ENCODE peak calls at places on chromosomes 13 and 19, in seven cellular contexts. One of them, this sample, is unnamed.

GRCh38 chr19:13588953-13589833 is 82.9 kb upstream of the CACNA1A start:
- DNase-seq in cardiac muscle cell: peak
- DNase-seq in osteoblast: peak
- DNase-seq in bronchial epithelial cell: peak
- DNase-seq in psoas muscle: peak
- DNase-seq in NB4: peak
- DNase-seq in colonic mucosa: peak
- DNase-seq in this sample: no peak

GRCh38 chr13:41352935-41353801 is 42.1 kb downstream of the NAA16 start:
- DNase-seq in cardiac muscle cell: peak
- DNase-seq in osteoblast: no peak
- DNase-seq in bronchial epithelial cell: peak
- DNase-seq in psoas muscle: no peak
- DNase-seq in NB4: peak
- DNase-seq in colonic mucosa: peak
- DNase-seq in this sample: peak

GRCh38 chr19:32830231-32831014 is 39.1 kb downstream of the SLC7A9 start:
- DNase-seq in cardiac muscle cell: peak
- DNase-seq in osteoblast: peak
- DNase-seq in bronchial epithelial cell: no peak
- DNase-seq in psoas muscle: no peak
- DNase-seq in NB4: no peak
- DNase-seq in colonic mucosa: no peak
- DNase-seq in this sample: no peak

GRCh38 chr13:99741979-99742378 is 229.6 kb downstream of the ZIC5 start:
- DNase-seq in cardiac muscle cell: no peak
- DNase-seq in osteoblast: no peak
- DNase-seq in bronchial epithelial cell: no peak
- DNase-seq in psoas muscle: no peak
- DNase-seq in NB4: no peak
- DNase-seq in colonic mucosa: peak
- DNase-seq in this sample: no peak

GRCh38 chr19:41356984-41357739 is 3.4 kb upstream of the TGFB1 start:
- DNase-seq in cardiac muscle cell: no peak
- DNase-seq in osteoblast: peak
- DNase-seq in bronchial epithelial cell: no peak
- DNase-seq in psoas muscle: no peak
- DNase-seq in NB4: no peak
- DNase-seq in colonic mucosa: no peak
- DNase-seq in this sample: no peak

GRCh38 chr19:32662186-32662585 is 12.8 kb downstream of the ANKRD27 start:
- DNase-seq in cardiac muscle cell: peak
- DNase-seq in osteoblast: peak
- DNase-seq in bronchial epithelial cell: peak
- DNase-seq in psoas muscle: no peak
- DNase-seq in NB4: peak
- DNase-seq in colonic mucosa: no peak
- DNase-seq in this sample: no peak

GRCh38 chr19:39341720-39342604 is at the start of gene SAMD4B:
- DNase-seq in cardiac muscle cell: peak
- DNase-seq in osteoblast: peak
- DNase-seq in bronchial epithelial cell: peak
- DNase-seq in psoas muscle: peak
- DNase-seq in NB4: peak
- DNase-seq in colonic mucosa: peak
- DNase-seq in this sample: peak

GRCh38 chr13:34817246-34817645 is 124.8 kb upstream of the NBEA start:
- DNase-seq in cardiac muscle cell: no peak
- DNase-seq in osteoblast: no peak
- DNase-seq in bronchial epithelial cell: no peak
- DNase-seq in psoas muscle: no peak
- DNase-seq in NB4: no peak
- DNase-seq in colonic mucosa: no peak
- DNase-seq in this sample: no peak

GRCh38 chr13:106768991-106769390 is 201.1 kb upstream of the ARGLU1 start:
- DNase-seq in cardiac muscle cell: no peak
- DNase-seq in osteoblast: no peak
- DNase-seq in bronchial epithelial cell: no peak
- DNase-seq in psoas muscle: no peak
- DNase-seq in NB4: no peak
- DNase-seq in colonic mucosa: no peak
- DNase-seq in this sample: no peak

GRCh38 chr19:15452111-15453047 is 2.6 kb upstream of the WIZ start:
- DNase-seq in cardiac muscle cell: peak
- DNase-seq in osteoblast: peak
- DNase-seq in bronchial epithelial cell: peak
- DNase-seq in psoas muscle: peak
- DNase-seq in NB4: peak
- DNase-seq in colonic mucosa: peak
- DNase-seq in this sample: peak

GRCh38 chr13:59458908-59459579 is 704.7 kb downstream of the DIAPH3 start:
- DNase-seq in cardiac muscle cell: peak
- DNase-seq in osteoblast: peak
- DNase-seq in bronchial epithelial cell: peak
- DNase-seq in psoas muscle: no peak
- DNase-seq in NB4: no peak
- DNase-seq in colonic mucosa: no peak
- DNase-seq in this sample: peak

GRCh38 chr13:66864627-66865026 is 365.5 kb downstream of the PCDH9 start:
- DNase-seq in cardiac muscle cell: no peak
- DNase-seq in osteoblast: no peak
- DNase-seq in bronchial epithelial cell: no peak
- DNase-seq in psoas muscle: no peak
- DNase-seq in NB4: no peak
- DNase-seq in colonic mucosa: no peak
- DNase-seq in this sample: no peak

GRCh38 chr19:30428281-30428680 is 56.1 kb downstream of the ZNF536 start:
- DNase-seq in cardiac muscle cell: no peak
- DNase-seq in osteoblast: no peak
- DNase-seq in bronchial epithelial cell: no peak
- DNase-seq in psoas muscle: no peak
- DNase-seq in NB4: no peak
- DNase-seq in colonic mucosa: no peak
- DNase-seq in this sample: no peak

GRCh38 chr13:27022571-27023311 is 148.9 kb downstream of the USP12 start:
- DNase-seq in cardiac muscle cell: peak
- DNase-seq in osteoblast: no peak
- DNase-seq in bronchial epithelial cell: peak
- DNase-seq in psoas muscle: no peak
- DNase-seq in NB4: no peak
- DNase-seq in colonic mucosa: no peak
- DNase-seq in this sample: peak

GRCh38 chr19:8592231-8593009 is 15.2 kb upstream of the MYO1F start:
- DNase-seq in cardiac muscle cell: peak
- DNase-seq in osteoblast: peak
- DNase-seq in bronchial epithelial cell: no peak
- DNase-seq in psoas muscle: peak
- DNase-seq in NB4: peak
- DNase-seq in colonic mucosa: peak
- DNase-seq in this sample: peak

GRCh38 chr13:19181621-19182485 is at the start of gene TUBA3C:
- DNase-seq in cardiac muscle cell: no peak
- DNase-seq in osteoblast: no peak
- DNase-seq in bronchial epithelial cell: no peak
- DNase-seq in psoas muscle: no peak
- DNase-seq in NB4: no peak
- DNase-seq in colonic mucosa: peak
- DNase-seq in this sample: no peak

GRCh38 chr13:73212482-73212881 is 153.7 kb downstream of the KLF5 start:
- DNase-seq in cardiac muscle cell: peak
- DNase-seq in osteoblast: no peak
- DNase-seq in bronchial epithelial cell: no peak
- DNase-seq in psoas muscle: no peak
- DNase-seq in NB4: peak
- DNase-seq in colonic mucosa: no peak
- DNase-seq in this sample: no peak

GRCh38 chr19:18419195-18419698 is at the start of gene SSBP4:
- DNase-seq in cardiac muscle cell: peak
- DNase-seq in osteoblast: peak
- DNase-seq in bronchial epithelial cell: no peak
- DNase-seq in psoas muscle: peak
- DNase-seq in NB4: peak
- DNase-seq in colonic mucosa: peak
- DNase-seq in this sample: no peak

GRCh38 chr13:103203750-103204330 is 137.6 kb upstream of the SLC10A2 start:
- DNase-seq in cardiac muscle cell: no peak
- DNase-seq in osteoblast: no peak
- DNase-seq in bronchial epithelial cell: no peak
- DNase-seq in psoas muscle: no peak
- DNase-seq in NB4: no peak
- DNase-seq in colonic mucosa: no peak
- DNase-seq in this sample: no peak

GRCh38 chr13:75875450-75875849 is 239.3 kb downstream of the LMO7 start:
- DNase-seq in cardiac muscle cell: no peak
- DNase-seq in osteoblast: no peak
- DNase-seq in bronchial epithelial cell: no peak
- DNase-seq in psoas muscle: no peak
- DNase-seq in NB4: no peak
- DNase-seq in colonic mucosa: no peak
- DNase-seq in this sample: no peak

GRCh38 chr19:4059931-4060620 is 6.6 kb downstream of the ZBTB7A start:
- DNase-seq in cardiac muscle cell: peak
- DNase-seq in osteoblast: peak
- DNase-seq in bronchial epithelial cell: peak
- DNase-seq in psoas muscle: peak
- DNase-seq in NB4: peak
- DNase-seq in colonic mucosa: peak
- DNase-seq in this sample: no peak

GRCh38 chr13:31913459-31913858 is 118.1 kb upstream of the FRY start:
- DNase-seq in cardiac muscle cell: no peak
- DNase-seq in osteoblast: no peak
- DNase-seq in bronchial epithelial cell: no peak
- DNase-seq in psoas muscle: no peak
- DNase-seq in NB4: peak
- DNase-seq in colonic mucosa: no peak
- DNase-seq in this sample: peak

DNA sequence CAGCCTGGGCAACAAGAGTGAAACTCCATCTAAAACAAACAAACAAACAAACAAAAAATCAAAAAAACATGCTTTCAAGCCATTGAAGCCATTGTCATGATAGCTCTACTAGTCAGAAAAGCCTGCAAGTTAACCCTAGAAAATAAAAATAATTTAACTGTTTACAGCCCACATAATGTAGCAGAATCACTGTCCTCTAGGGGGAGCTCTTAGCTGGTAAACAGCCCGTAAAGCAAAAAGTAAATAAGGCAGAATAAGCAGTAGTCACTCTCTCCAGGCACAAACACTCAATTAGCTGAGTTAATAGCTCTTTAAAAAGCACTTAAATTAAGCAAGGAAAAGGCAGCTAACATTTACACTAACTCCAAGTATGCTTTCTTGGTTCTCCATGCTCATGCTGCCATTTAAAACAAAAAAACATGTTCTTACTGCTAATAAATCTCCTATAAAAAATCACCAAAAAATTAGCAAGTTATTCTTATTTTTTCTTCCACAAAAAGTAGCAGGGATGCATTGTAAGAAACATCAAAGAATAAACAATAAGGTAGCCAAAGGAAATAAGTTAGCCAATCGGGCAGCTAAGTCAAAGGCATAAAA is 11.3 kb downstream of the LILRB4 start:
- DNase-seq in cardiac muscle cell: peak
- DNase-seq in osteoblast: no peak
- DNase-seq in bronchial epithelial cell: peak
- DNase-seq in psoas muscle: no peak
- DNase-seq in NB4: peak
- DNase-seq in colonic mucosa: no peak
- DNase-seq in this sample: no peak
- TF ChIP-seq CTCF in cardiac muscle cell: peak
- TF ChIP-seq CTCF in osteoblast: peak
- TF ChIP-seq CTCF in bronchial epithelial cell: peak
- TF ChIP-seq CTCF in psoas muscle: no peak
- TF ChIP-seq CTCF in NB4: peak
- TF ChIP-seq CTCF in colonic mucosa: peak
- TF ChIP-seq CTCF in this sample: peak

DNA sequence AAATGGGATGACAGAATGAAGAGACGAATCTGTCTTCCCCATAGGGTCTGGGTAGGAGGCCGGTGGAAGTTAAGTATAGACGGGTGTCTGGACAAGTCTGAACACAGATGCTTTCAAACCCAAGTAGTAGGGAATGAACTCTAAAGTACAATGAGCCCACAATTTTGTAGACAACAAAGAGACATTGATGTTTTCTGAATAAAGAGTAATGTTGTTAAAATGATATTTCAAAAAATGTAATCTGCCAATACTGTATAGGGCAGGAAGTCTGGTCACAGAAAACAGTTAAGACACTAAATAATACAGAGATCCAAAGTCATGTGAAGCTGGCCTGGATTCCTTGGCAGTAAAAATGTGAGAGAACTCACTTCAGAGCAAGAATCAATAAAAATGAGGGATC is 125.5 kb downstream of the ENOX1 start:
- DNase-seq in cardiac muscle cell: no peak
- DNase-seq in osteoblast: no peak
- DNase-seq in bronchial epithelial cell: no peak
- DNase-seq in psoas muscle: no peak
- DNase-seq in NB4: no peak
- DNase-seq in colonic mucosa: no peak
- DNase-seq in this sample: no peak
- TF ChIP-seq CTCF in cardiac muscle cell: no peak
- TF ChIP-seq CTCF in osteoblast: no peak
- TF ChIP-seq CTCF in bronchial epithelial cell: no peak
- TF ChIP-seq CTCF in psoas muscle: no peak
- TF ChIP-seq CTCF in NB4: no peak
- TF ChIP-seq CTCF in colonic mucosa: no peak
- TF ChIP-seq CTCF in this sample: no peak

GRCh38 chr13:51271528-51272070 is 49.4 kb downstream of the FAM124A start:
- DNase-seq in cardiac muscle cell: no peak
- DNase-seq in osteoblast: no peak
- DNase-seq in bronchial epithelial cell: no peak
- DNase-seq in psoas muscle: no peak
- DNase-seq in NB4: no peak
- DNase-seq in colonic mucosa: no peak
- DNase-seq in this sample: no peak
- TF ChIP-seq CTCF in cardiac muscle cell: no peak
- TF ChIP-seq CTCF in osteoblast: no peak
- TF ChIP-seq CTCF in bronchial epithelial cell: no peak
- TF ChIP-seq CTCF in psoas muscle: no peak
- TF ChIP-seq CTCF in NB4: no peak
- TF ChIP-seq CTCF in colonic mucosa: no peak
- TF ChIP-seq CTCF in this sample: no peak

DNA sequence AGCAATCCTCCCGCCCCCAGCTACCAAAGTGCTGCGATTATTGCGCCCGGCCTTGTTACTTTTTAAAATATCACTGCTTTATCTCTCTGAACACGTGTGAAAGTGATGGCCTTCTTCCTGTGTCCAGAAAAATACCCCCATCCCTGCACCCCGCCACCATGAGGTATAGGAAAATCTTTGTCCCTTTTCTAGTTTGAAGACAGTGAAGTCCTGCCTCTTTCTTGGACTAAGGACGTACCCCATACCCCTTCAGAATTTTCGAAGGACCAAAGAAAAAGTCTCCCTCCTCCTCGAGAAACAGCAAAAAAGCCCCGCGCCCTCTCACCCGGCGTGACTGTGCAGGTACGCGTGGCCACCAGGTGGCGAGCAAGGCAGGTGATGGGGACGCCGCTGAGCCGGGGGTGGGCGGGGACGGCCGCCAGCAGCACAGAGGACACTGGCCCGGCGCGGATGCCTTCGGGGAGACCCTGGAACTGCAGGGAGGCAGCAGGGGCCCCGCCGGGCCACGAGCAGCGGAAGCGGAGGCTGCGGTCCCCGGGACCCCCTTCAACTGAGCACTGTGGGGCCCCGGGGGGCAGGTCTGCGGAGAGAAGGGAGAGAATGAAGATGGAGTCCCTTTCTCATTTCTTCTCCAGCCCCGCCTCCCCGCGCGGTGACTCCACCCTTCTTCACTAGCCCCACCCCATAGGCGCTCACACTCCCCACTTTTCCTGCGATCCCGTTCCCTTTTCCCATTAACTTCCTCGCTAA is 3.2 kb downstream of the VSIG10L start:
- DNase-seq in cardiac muscle cell: peak
- DNase-seq in osteoblast: peak
- DNase-seq in bronchial epithelial cell: peak
- DNase-seq in psoas muscle: peak
- DNase-seq in NB4: peak
- DNase-seq in colonic mucosa: peak
- DNase-seq in this sample: peak
- TF ChIP-seq CTCF in cardiac muscle cell: peak
- TF ChIP-seq CTCF in osteoblast: peak
- TF ChIP-seq CTCF in bronchial epithelial cell: peak
- TF ChIP-seq CTCF in psoas muscle: peak
- TF ChIP-seq CTCF in NB4: peak
- TF ChIP-seq CTCF in colonic mucosa: peak
- TF ChIP-seq CTCF in this sample: peak